ENCODE peak calls at places on chromosome 6, in four cellular contexts. B, V, U and Q are unnamed samples.

GRCh38 chr6:2053691-2054090 is 191.7 kb downstream of the GMDS start:
- DNase-seq in B (no peak), V (no peak), U (no peak), Q (no peak)

GRCh38 chr6:122400121-122400450 is 634 bp downstream of the HSF2 start:
- DNase-seq in B (peak; percentile 30), V (no peak), U (no peak), Q (peak; percentile 22)

GRCh38 chr6:45538636-45539035 is 160.9 kb upstream of the SUPT3H start:
- DNase-seq in B (peak; percentile 65), V (no peak), U (peak; percentile 90), Q (no peak)

GRCh38 chr6:19270616-19271015 is 566.6 kb upstream of the ID4 start:
- DNase-seq in B (no peak), V (no peak), U (no peak), Q (no peak)

GRCh38 chr6:158697798-158698197 is 47.9 kb downstream of the SYTL3 start:
- DNase-seq in B (no peak), V (no peak), U (no peak), Q (no peak)

GRCh38 chr6:55445648-55446204 is 118.5 kb downstream of the GFRAL start:
- DNase-seq in B (no peak), V (peak; percentile 17), U (no peak), Q (peak; percentile 15)

GRCh38 chr6:17703256-17703694 is 3.5 kb downstream of the NUP153 start:
- DNase-seq in B (peak; percentile 21), V (no peak), U (peak; percentile 55), Q (no peak)

GRCh38 chr6:147067184-147067583 is 137.0 kb upstream of the STXBP5 start:
- DNase-seq in B (no peak), V (no peak), U (no peak), Q (no peak)

GRCh38 chr6:136446579-136447182 is 103.5 kb downstream of the MAP7 start:
- DNase-seq in B (no peak), V (no peak), U (no peak), Q (no peak)

GRCh38 chr6:105482227-105482839 is 79.5 kb upstream of the PREP start:
- DNase-seq in B (no peak), V (peak; percentile 8), U (no peak), Q (no peak)

GRCh38 chr6:116761779-116762178 is 3.7 kb downstream of the FAM162B start:
- DNase-seq in B (no peak), V (no peak), U (no peak), Q (no peak)

GRCh38 chr6:26555505-26556262 is 17.5 kb downstream of the HMGN4 start:
- DNase-seq in B (no peak), V (no peak), U (no peak), Q (no peak)

GRCh38 chr6:10101551-10102252 is 313.2 kb downstream of the TFAP2A start:
- DNase-seq in B (no peak), V (no peak), U (no peak), Q (no peak)

GRCh38 chr6:63347599-63347998 is 27.8 kb upstream of the LGSN start:
- DNase-seq in B (no peak), V (no peak), U (no peak), Q (no peak)

GRCh38 chr6:8243462-8243861 is 141.1 kb upstream of the EEF1E1 start:
- DNase-seq in B (no peak), V (no peak), U (no peak), Q (no peak)

GRCh38 chr6:33745558-33745957 is 1.1 kb downstream of the IP6K3 start:
- DNase-seq in B (no peak), V (no peak), U (no peak), Q (no peak)

GRCh38 chr6:12957321-12958051 is 240.9 kb downstream of the PHACTR1 start:
- DNase-seq in B (peak; percentile 77), V (peak; percentile 14), U (no peak), Q (no peak)

GRCh38 chr6:143965503-143966171 is 42.4 kb downstream of the PLAGL1 start:
- DNase-seq in B (no peak), V (no peak), U (no peak), Q (no peak)

GRCh38 chr6:156425374-156425773 is 351.8 kb upstream of the ARID1B start:
- DNase-seq in B (no peak), V (no peak), U (peak; percentile 47), Q (no peak)

GRCh38 chr6:157984165-157984564 is 2.5 kb downstream of the SYNJ2 start:
- DNase-seq in B (peak; percentile 15), V (no peak), U (no peak), Q (no peak)

GRCh38 chr6:160239929-160240690 is 18.5 kb downstream of the SLC22A2 start:
- DNase-seq in B (no peak), V (no peak), U (no peak), Q (no peak)

GRCh38 chr6:81293896-81294295 is 458.6 kb downstream of the TENT5A start:
- DNase-seq in B (no peak), V (no peak), U (no peak), Q (no peak)

GRCh38 chr6:139753198-139753861 is 378.9 kb upstream of the CITED2 start:
- DNase-seq in B (no peak), V (no peak), U (no peak), Q (no peak)

GRCh38 chr6:155315516-155315871 is 1.2 kb upstream of the TFB1M start:
- DNase-seq in B (no peak), V (no peak), U (no peak), Q (no peak)

GRCh38 chr6:15032015-15032414 is 213.9 kb upstream of the JARID2 start:
- DNase-seq in B (no peak), V (no peak), U (no peak), Q (no peak)

GRCh38 chr6:113686049-113686448 is 171.1 kb upstream of the MARCKS start:
- DNase-seq in B (no peak), V (no peak), U (no peak), Q (no peak)

GRCh38 chr6:136790411-136791295 is 1.6 kb downstream of the MAP3K5 start:
- DNase-seq in B (no peak), V (no peak), U (no peak), Q (no peak)

GRCh38 chr6:23690650-23691049 is 435.4 kb upstream of the NRSN1 start:
- DNase-seq in B (no peak), V (peak; percentile 48), U (no peak), Q (no peak)

GRCh38 chr6:17600527-17601388 is 656 bp downstream of the FAM8A1 start:
- DNase-seq in B (peak; percentile 37), V (peak; percentile 33), U (peak; percentile 47), Q (peak; percentile 34)

GRCh38 chr6:131317516-131317915 is 182.2 kb downstream of the AKAP7 start:
- DNase-seq in B (no peak), V (no peak), U (no peak), Q (no peak)